ENCODE peak calls at places on chromosomes 7 and 10, in ten cellular contexts. Z is GM23338; W is NCI-H2081 treated with DMSO at 0.1 percent for 48 hours; E is EH; A is T-helper 2 cell; Y is stimulated activated CD4-positive, alpha-beta T cell treated with anti-CD3 and anti-CD28 coated beads, Interleukin-1b, Interleukin-23, amount 100 ng/mL, for 1 hour; Q is HTR-8/SVneo; M is activated T-cell treated with anti-CD3 and anti-CD28 coated beads for 24 hours; D is stimulated activated CD8-positive, alpha-beta memory T cell treated with anti-CD3 and anti-CD28 coated beads, Interleukin-4, amount 100 ng/mL, for 4 hours; I is stimulated activated naive CD8-positive, alpha-beta T cell treated with anti-CD3 and anti-CD28 coated beads, Interleukin-15, amount 100 ng/mL, for 72 hours. T is an unnamed sample.

GRCh38 chr10:6729071-6729773 is 149.1 kb upstream of the PRKCQ start:
- DNase-seq in Z (no peak), W (no peak), E (peak), A (no peak), Y (no peak), Q (no peak), M (no peak), D (no peak), I (no peak), T (no peak)

GRCh38 chr7:28354601-28355062 is 57.7 kb upstream of the CREB5 start:
- DNase-seq in Z (peak), W (no peak), E (peak), A (no peak), Y (no peak), Q (peak), M (no peak), D (no peak), I (no peak), T (peak)

GRCh38 chr10:71553371-71553900 is 156.7 kb downstream of the CDH23 start:
- DNase-seq in Z (peak), W (no peak), E (no peak), A (no peak), Y (no peak), Q (no peak), M (no peak), D (no peak), I (no peak), T (no peak)

GRCh38 chr7:158991824-158992621 is 135.7 kb downstream of the DYNC2I1 start:
- DNase-seq in Z (peak), W (no peak), E (no peak), A (no peak), Y (no peak), Q (no peak), M (no peak), D (no peak), I (no peak), T (no peak)

GRCh38 chr7:157657741-157658740 is 321.2 kb downstream of the DNAJB6 start:
- DNase-seq in Z (no peak), W (no peak), E (no peak), A (no peak), Y (no peak), Q (no peak), M (no peak), D (no peak), I (no peak), T (no peak)

GRCh38 chr7:46848944-46849343 is 733.0 kb downstream of the TNS3 start:
- DNase-seq in Z (no peak), W (no peak), E (peak), A (no peak), Y (no peak), Q (no peak), M (no peak), D (no peak), I (no peak), T (no peak)

GRCh38 chr7:156652886-156653568 is 12.5 kb downstream of the RNF32 start:
- DNase-seq in Z (no peak), W (no peak), E (peak), A (no peak), Y (no peak), Q (no peak), M (no peak), D (no peak), I (no peak), T (no peak)

GRCh38 chr10:104104926-104105325 is 17.0 kb upstream of the SFR1 start:
- DNase-seq in Z (no peak), W (no peak), E (no peak), A (no peak), Y (no peak), Q (no peak), M (no peak), D (no peak), I (no peak), T (no peak)

GRCh38 chr7:19119372-19119771 is 1.9 kb upstream of the TWIST1 start:
- DNase-seq in Z (no peak), W (no peak), E (no peak), A (no peak), Y (no peak), Q (no peak), M (no peak), D (no peak), I (no peak), T (no peak)

GRCh38 chr10:132482090-132482489 is 55.5 kb upstream of the INPP5A start:
- DNase-seq in Z (no peak), W (no peak), E (peak), A (no peak), Y (no peak), Q (no peak), M (no peak), D (no peak), I (no peak), T (peak)

GRCh38 chr7:43847496-43847895 is 21.8 kb downstream of the MRPS24 start:
- DNase-seq in Z (no peak), W (no peak), E (peak), A (no peak), Y (no peak), Q (no peak), M (no peak), D (no peak), I (no peak), T (no peak)

GRCh38 chr10:77974396-77975074 is 48.0 kb upstream of the DLG5 start:
- DNase-seq in Z (peak), W (no peak), E (peak), A (no peak), Y (no peak), Q (no peak), M (no peak), D (no peak), I (no peak), T (peak)

GRCh38 chr10:16965740-16966447 is 148.7 kb upstream of the RSU1 start:
- DNase-seq in Z (peak), W (no peak), E (peak), A (no peak), Y (no peak), Q (peak), M (no peak), D (no peak), I (no peak), T (peak)

GRCh38 chr7:93574646-93575554 is at the start of gene CALCR:
- DNase-seq in Z (peak), W (no peak), E (no peak), A (no peak), Y (no peak), Q (no peak), M (no peak), D (no peak), I (no peak), T (no peak)

GRCh38 chr7:98836811-98837631 is 32.8 kb downstream of the TMEM130 start:
- DNase-seq in Z (peak), W (peak), E (peak), A (no peak), Y (no peak), Q (peak), M (no peak), D (no peak), I (peak), T (no peak)

GRCh38 chr10:74153676-74154075 is 2.7 kb downstream of the ADK start:
- DNase-seq in Z (no peak), W (no peak), E (no peak), A (no peak), Y (no peak), Q (no peak), M (no peak), D (no peak), I (no peak), T (no peak)

GRCh38 chr7:65354263-65354662 is 19.4 kb upstream of the ZNF92 start:
- DNase-seq in Z (no peak), W (no peak), E (no peak), A (no peak), Y (no peak), Q (no peak), M (no peak), D (no peak), I (no peak), T (no peak)

GRCh38 chr10:11612004-11613001 is 853 bp upstream of the USP6NL start:
- DNase-seq in Z (no peak), W (no peak), E (no peak), A (no peak), Y (no peak), Q (no peak), M (no peak), D (no peak), I (no peak), T (no peak)

GRCh38 chr10:130737622-130738021 is 573.9 kb downstream of the TCERG1L start:
- DNase-seq in Z (peak), W (no peak), E (no peak), A (no peak), Y (no peak), Q (no peak), M (no peak), D (no peak), I (no peak), T (no peak)

GRCh38 chr10:58384536-58384998 is 643 bp upstream of the TFAM start:
- DNase-seq in Z (no peak), W (no peak), E (no peak), A (no peak), Y (no peak), Q (no peak), M (no peak), D (no peak), I (no peak), T (no peak)

GRCh38 chr7:139647812-139648616 is 124.5 kb downstream of the CLEC2L start:
- DNase-seq in Z (peak), W (no peak), E (peak), A (no peak), Y (no peak), Q (no peak), M (no peak), D (no peak), I (no peak), T (no peak)

T was measured in smooth muscle cell of the brain vasculature.